ENCODE peak calls at places on chromosomes 11 and 22, in eight cellular contexts. V, X, W, O, Q, A, N and Z are unnamed samples.

GRCh38 chr11:69635804-69636511 is 5.0 kb upstream of the CCND1 start:
- DNase-seq in V (no peak), X (no peak), W (no peak), O (no peak), Q (no peak), A (no peak), N (no peak), Z (no peak)

GRCh38 chr11:34775417-34775888 is 140.7 kb downstream of the APIP start:
- DNase-seq in V (no peak), X (no peak), W (no peak), O (no peak), Q (no peak), A (no peak), N (no peak), Z (no peak)

GRCh38 chr11:75813622-75814039 is 1.4 kb upstream of the UVRAG start:
- DNase-seq in V (no peak), X (peak), W (no peak), O (no peak), Q (no peak), A (no peak), N (no peak), Z (no peak)

GRCh38 chr11:78192223-78192719 is 3.6 kb downstream of the USP35 start:
- DNase-seq in V (peak), X (no peak), W (no peak), O (no peak), Q (no peak), A (no peak), N (no peak), Z (no peak)

GRCh38 chr11:133951484-133952198 is 5.1 kb downstream of the IGSF9B start:
- DNase-seq in V (peak), X (no peak), W (peak), O (no peak), Q (no peak), A (no peak), N (no peak), Z (no peak)

GRCh38 chr11:15889972-15890371 is 466.4 kb downstream of the SOX6 start:
- DNase-seq in V (no peak), X (no peak), W (peak), O (no peak), Q (no peak), A (no peak), N (peak), Z (peak)

GRCh38 chr11:91219501-91219900 is 996.7 kb upstream of the CHORDC1 start:
- DNase-seq in V (no peak), X (no peak), W (no peak), O (no peak), Q (no peak), A (no peak), N (peak), Z (no peak)

GRCh38 chr11:78234006-78234405 is 45.3 kb downstream of the USP35 start:
- DNase-seq in V (no peak), X (no peak), W (no peak), O (no peak), Q (no peak), A (no peak), N (no peak), Z (no peak)

GRCh38 chr22:36328635-36329216 is 59.0 kb downstream of the MYH9 start:
- DNase-seq in V (no peak), X (peak), W (peak), O (no peak), Q (no peak), A (no peak), N (peak), Z (peak)

GRCh38 chr11:134439181-134439580 is 27.1 kb upstream of the B3GAT1 start:
- DNase-seq in V (no peak), X (no peak), W (no peak), O (no peak), Q (no peak), A (no peak), N (no peak), Z (no peak)

GRCh38 chr22:27242111-27242436 is 559.5 kb downstream of the MN1 start:
- DNase-seq in V (no peak), X (no peak), W (no peak), O (no peak), Q (no peak), A (no peak), N (no peak), Z (no peak)

GRCh38 chr11:47234669-47235075 is 13.9 kb downstream of the ACP2 start:
- DNase-seq in V (no peak), X (no peak), W (no peak), O (peak), Q (no peak), A (no peak), N (no peak), Z (no peak)